ENCODE peak calls at places on chromosomes 2 and 18, in six cellular contexts. I is GM04503, R is AG08396, S is T-helper 17 cell, U is KG1, Y is frontal cortex. P is an unnamed sample.

GRCh38 chr2:48315847-48316194 is 214.1 kb upstream of the STON1 start:
- DNase-seq in I (no peak), R (no peak), S (no peak), U (no peak), Y (no peak), P (no peak)

GRCh38 chr2:228728961-228729360 is 542.1 kb downstream of the PID1 start:
- DNase-seq in I (no peak), R (no peak), S (no peak), U (no peak), Y (no peak), P (no peak)

GRCh38 chr2:158463496-158464095 is 6.8 kb downstream of the PKP4 start:
- DNase-seq in I (no peak), R (no peak), S (no peak), U (no peak), Y (no peak), P (no peak)

GRCh38 chr2:46270384-46270783 is 26.8 kb upstream of the EPAS1 start:
- DNase-seq in I (no peak), R (no peak), S (no peak), U (no peak), Y (no peak), P (no peak)

GRCh38 chr18:8359076-8359475 is 250.2 kb upstream of the RAB12 start:
- DNase-seq in I (no peak), R (no peak), S (no peak), U (no peak), Y (no peak), P (no peak)

GRCh38 chr2:73176205-73176880 is 26.0 kb upstream of the NOTO start:
- DNase-seq in I (no peak), R (peak; percentile 43), S (peak; percentile 23), U (peak; percentile 4), Y (no peak), P (no peak)

GRCh38 chr2:71714601-71715240 is 261.4 kb downstream of the DYSF start:
- DNase-seq in I (no peak), R (no peak), S (no peak), U (no peak), Y (no peak), P (no peak)

GRCh38 chr2:47559079-47559684 is 156.2 kb downstream of the MSH2 start:
- DNase-seq in I (no peak), R (no peak), S (no peak), U (no peak), Y (no peak), P (no peak)

GRCh38 chr2:205768815-205769493 is 86.7 kb downstream of the NRP2 start:
- DNase-seq in I (no peak), R (no peak), S (no peak), U (no peak), Y (no peak), P (no peak)

GRCh38 chr2:45469314-45470099 is 141.6 kb downstream of the SRBD1 start:
- DNase-seq in I (no peak), R (no peak), S (no peak), U (no peak), Y (no peak), P (no peak)

GRCh38 chr2:151478011-151478410 is 68.3 kb downstream of the RIF1 start:
- DNase-seq in I (no peak), R (no peak), S (no peak), U (no peak), Y (no peak), P (no peak)

GRCh38 chr2:58667137-58667774 is 426.1 kb upstream of the FANCL start:
- DNase-seq in I (no peak), R (no peak), S (no peak), U (no peak), Y (no peak), P (no peak)

GRCh38 chr2:109243526-109244425 is 114.8 kb downstream of the SH3RF3 start:
- DNase-seq in I (no peak), R (no peak), S (no peak), U (no peak), Y (no peak), P (no peak)

GRCh38 chr18:22348521-22349316 is 69.0 kb downstream of the CTAGE1 start:
- DNase-seq in I (no peak), R (peak; percentile 76), S (no peak), U (no peak), Y (no peak), P (peak; percentile 9)

GRCh38 chr18:51510020-51510419 is 312.5 kb upstream of the MEX3C start:
- DNase-seq in I (no peak), R (no peak), S (no peak), U (no peak), Y (no peak), P (no peak)

GRCh38 chr2:197248623-197249022 is 62.0 kb downstream of the ANKRD44 start:
- DNase-seq in I (no peak), R (no peak), S (no peak), U (no peak), Y (no peak), P (no peak)

GRCh38 chr18:68699043-68699442 is 15.9 kb downstream of the TMX3 start:
- DNase-seq in I (no peak), R (no peak), S (no peak), U (no peak), Y (no peak), P (no peak)

GRCh38 chr2:222038086-222038802 is 260.6 kb downstream of the PAX3 start:
- DNase-seq in I (no peak), R (no peak), S (no peak), U (no peak), Y (peak; percentile 7), P (no peak)

GRCh38 chr2:128439231-128440086 is 120.8 kb upstream of the HS6ST1 start:
- DNase-seq in I (no peak), R (no peak), S (no peak), U (no peak), Y (no peak), P (no peak)

GRCh38 chr2:29662841-29663240 is 258.5 kb downstream of the ALK start:
- DNase-seq in I (no peak), R (no peak), S (no peak), U (no peak), Y (no peak), P (no peak)

P was measured in activated gamma-delta T cell.